ENCODE peak calls at places on chromosomes 7 and 10, in nine cellular contexts. One of them, this sample, is unnamed.
A peak's percentile ranks its signal among the peaks of the same experiment; 100 is the strongest.

GRCh38 chr10:78863601-78864239 is 205.0 kb upstream of the ZMIZ1 start:
- DNase-seq in transverse colon: no peak
- DNase-seq in suprapubic skin: no peak
- DNase-seq in breast epithelium: no peak
- DNase-seq in K562: no peak
- DNase-seq in spleen: no peak
- DNase-seq in H1: no peak
- DNase-seq in endothelial cell of umbilical vein: no peak
- DNase-seq in upper lobe of left lung: no peak
- DNase-seq in this sample: no peak

GRCh38 chr10:91643700-91644099 is 10.8 kb upstream of the PPP1R3C start:
- DNase-seq in transverse colon: no peak
- DNase-seq in suprapubic skin: no peak
- DNase-seq in breast epithelium: no peak
- DNase-seq in K562: no peak
- DNase-seq in spleen: no peak
- DNase-seq in H1: no peak
- DNase-seq in endothelial cell of umbilical vein: no peak
- DNase-seq in upper lobe of left lung: peak; percentile 18
- DNase-seq in this sample: no peak

GRCh38 chr7:130180571-130180971 is 24.6 kb downstream of the TMEM209 start:
- DNase-seq in transverse colon: no peak
- DNase-seq in suprapubic skin: no peak
- DNase-seq in breast epithelium: no peak
- DNase-seq in K562: no peak
- DNase-seq in spleen: no peak
- DNase-seq in H1: no peak
- DNase-seq in endothelial cell of umbilical vein: no peak
- DNase-seq in upper lobe of left lung: no peak
- DNase-seq in this sample: no peak

GRCh38 chr7:21504021-21504420 is 38.8 kb upstream of the DNAH11 start:
- DNase-seq in transverse colon: no peak
- DNase-seq in suprapubic skin: no peak
- DNase-seq in breast epithelium: no peak
- DNase-seq in K562: no peak
- DNase-seq in spleen: no peak
- DNase-seq in H1: no peak
- DNase-seq in endothelial cell of umbilical vein: no peak
- DNase-seq in upper lobe of left lung: no peak
- DNase-seq in this sample: no peak

GRCh38 chr10:86372785-86373239 is 6.2 kb upstream of the GRID1 start:
- DNase-seq in transverse colon: no peak
- DNase-seq in suprapubic skin: peak; percentile 64
- DNase-seq in breast epithelium: no peak
- DNase-seq in K562: no peak
- DNase-seq in spleen: peak; percentile 45
- DNase-seq in H1: no peak
- DNase-seq in endothelial cell of umbilical vein: no peak
- DNase-seq in upper lobe of left lung: no peak
- DNase-seq in this sample: no peak

GRCh38 chr10:126455766-126456425 is 67.6 kb upstream of the ADAM12 start:
- DNase-seq in transverse colon: no peak
- DNase-seq in suprapubic skin: no peak
- DNase-seq in breast epithelium: no peak
- DNase-seq in K562: no peak
- DNase-seq in spleen: no peak
- DNase-seq in H1: no peak
- DNase-seq in endothelial cell of umbilical vein: no peak
- DNase-seq in upper lobe of left lung: no peak
- DNase-seq in this sample: peak; percentile 83

GRCh38 chr7:35758421-35758820 is 42.4 kb upstream of the SEPTIN7 start:
- DNase-seq in transverse colon: no peak
- DNase-seq in suprapubic skin: no peak
- DNase-seq in breast epithelium: no peak
- DNase-seq in K562: peak; percentile 23
- DNase-seq in spleen: no peak
- DNase-seq in H1: no peak
- DNase-seq in endothelial cell of umbilical vein: no peak
- DNase-seq in upper lobe of left lung: no peak
- DNase-seq in this sample: no peak

GRCh38 chr7:43647314-43647691 is 64.4 kb downstream of the STK17A start:
- DNase-seq in transverse colon: no peak
- DNase-seq in suprapubic skin: no peak
- DNase-seq in breast epithelium: no peak
- DNase-seq in K562: no peak
- DNase-seq in spleen: no peak
- DNase-seq in H1: peak; percentile 34
- DNase-seq in endothelial cell of umbilical vein: peak; percentile 98
- DNase-seq in upper lobe of left lung: no peak
- DNase-seq in this sample: no peak

GRCh38 chr10:117212176-117212575 is 14.9 kb downstream of the KCNK18 start:
- DNase-seq in transverse colon: no peak
- DNase-seq in suprapubic skin: no peak
- DNase-seq in breast epithelium: no peak
- DNase-seq in K562: no peak
- DNase-seq in spleen: no peak
- DNase-seq in H1: no peak
- DNase-seq in endothelial cell of umbilical vein: no peak
- DNase-seq in upper lobe of left lung: no peak
- DNase-seq in this sample: no peak

GRCh38 chr10:44898665-44899064 is 12.5 kb upstream of the TMEM72 start:
- DNase-seq in transverse colon: no peak
- DNase-seq in suprapubic skin: no peak
- DNase-seq in breast epithelium: no peak
- DNase-seq in K562: no peak
- DNase-seq in spleen: no peak
- DNase-seq in H1: no peak
- DNase-seq in endothelial cell of umbilical vein: no peak
- DNase-seq in upper lobe of left lung: no peak
- DNase-seq in this sample: no peak

GRCh38 chr7:107938448-107939250 is 47.7 kb downstream of the DLD start:
- DNase-seq in transverse colon: no peak
- DNase-seq in suprapubic skin: no peak
- DNase-seq in breast epithelium: no peak
- DNase-seq in K562: no peak
- DNase-seq in spleen: no peak
- DNase-seq in H1: no peak
- DNase-seq in endothelial cell of umbilical vein: peak; percentile 47
- DNase-seq in upper lobe of left lung: no peak
- DNase-seq in this sample: no peak

GRCh38 chr7:157827045-157827862 is 490.4 kb downstream of the DNAJB6 start:
- DNase-seq in transverse colon: no peak
- DNase-seq in suprapubic skin: no peak
- DNase-seq in breast epithelium: no peak
- DNase-seq in K562: no peak
- DNase-seq in spleen: peak; percentile 54
- DNase-seq in H1: no peak
- DNase-seq in endothelial cell of umbilical vein: no peak
- DNase-seq in upper lobe of left lung: no peak
- DNase-seq in this sample: no peak

GRCh38 chr7:157827863-157828160 is 491.0 kb downstream of the DNAJB6 start:
- DNase-seq in transverse colon: no peak
- DNase-seq in suprapubic skin: no peak
- DNase-seq in breast epithelium: no peak
- DNase-seq in K562: no peak
- DNase-seq in spleen: no peak
- DNase-seq in H1: no peak
- DNase-seq in endothelial cell of umbilical vein: no peak
- DNase-seq in upper lobe of left lung: no peak
- DNase-seq in this sample: no peak

GRCh38 chr7:157828190-157828589 is 491.4 kb downstream of the DNAJB6 start:
- DNase-seq in transverse colon: no peak
- DNase-seq in suprapubic skin: no peak
- DNase-seq in breast epithelium: no peak
- DNase-seq in K562: no peak
- DNase-seq in spleen: peak; percentile 47
- DNase-seq in H1: no peak
- DNase-seq in endothelial cell of umbilical vein: no peak
- DNase-seq in upper lobe of left lung: no peak
- DNase-seq in this sample: no peak

GRCh38 chr7:157825325-157825724 is 488.5 kb downstream of the DNAJB6 start:
- DNase-seq in transverse colon: no peak
- DNase-seq in suprapubic skin: no peak
- DNase-seq in breast epithelium: no peak
- DNase-seq in K562: no peak
- DNase-seq in spleen: peak; percentile 45
- DNase-seq in H1: no peak
- DNase-seq in endothelial cell of umbilical vein: no peak
- DNase-seq in upper lobe of left lung: no peak
- DNase-seq in this sample: no peak

DNA sequence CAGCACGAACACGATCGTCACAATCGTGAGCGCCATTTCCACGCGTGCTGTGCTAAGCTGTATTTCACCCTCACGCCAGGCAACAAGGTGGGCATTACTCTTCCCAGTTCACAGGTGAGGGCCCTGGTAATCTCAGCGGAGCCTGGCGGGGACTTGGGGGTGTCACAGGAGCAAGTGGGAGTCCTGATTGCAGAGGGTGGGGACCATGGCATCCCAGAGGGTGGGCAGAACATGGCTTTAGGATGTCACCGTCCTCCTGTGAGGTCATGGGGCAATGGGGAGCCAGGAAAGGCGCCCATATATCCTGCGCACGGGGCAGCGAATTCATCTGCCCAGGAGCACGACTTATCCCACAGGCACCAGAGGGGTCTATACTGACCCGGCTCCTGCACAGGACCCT is 489.8 kb downstream of the DNAJB6 start:
- DNase-seq in transverse colon: no peak
- DNase-seq in suprapubic skin: no peak
- DNase-seq in breast epithelium: no peak
- DNase-seq in K562: no peak
- DNase-seq in spleen: peak; percentile 56
- DNase-seq in H1: no peak
- DNase-seq in endothelial cell of umbilical vein: no peak
- DNase-seq in upper lobe of left lung: no peak
- DNase-seq in this sample: no peak
- TF ChIP-seq POLR2A in transverse colon: no peak
- TF ChIP-seq POLR2A in suprapubic skin: no peak
- TF ChIP-seq POLR2A in breast epithelium: no peak
- TF ChIP-seq POLR2A in K562: no peak
- TF ChIP-seq POLR2A in spleen: no peak
- TF ChIP-seq POLR2A in H1: no peak
- TF ChIP-seq POLR2A in endothelial cell of umbilical vein: no peak
- TF ChIP-seq POLR2A in upper lobe of left lung: no peak
- TF ChIP-seq POLR2A in this sample: no peak

GRCh38 chr7:70153946-70154345 is 555.7 kb downstream of the AUTS2 start:
- DNase-seq in transverse colon: no peak
- DNase-seq in suprapubic skin: no peak
- DNase-seq in breast epithelium: no peak
- DNase-seq in K562: no peak
- DNase-seq in spleen: no peak
- DNase-seq in H1: no peak
- DNase-seq in endothelial cell of umbilical vein: no peak
- DNase-seq in upper lobe of left lung: no peak
- DNase-seq in this sample: no peak
- TF ChIP-seq POLR2AphosphoS5 in transverse colon: no peak
- TF ChIP-seq POLR2AphosphoS5 in suprapubic skin: no peak
- TF ChIP-seq POLR2AphosphoS5 in breast epithelium: no peak
- TF ChIP-seq POLR2AphosphoS5 in K562: no peak
- TF ChIP-seq POLR2AphosphoS5 in spleen: no peak
- TF ChIP-seq POLR2AphosphoS5 in H1: no peak
- TF ChIP-seq POLR2AphosphoS5 in endothelial cell of umbilical vein: no peak
- TF ChIP-seq POLR2AphosphoS5 in upper lobe of left lung: no peak
- TF ChIP-seq POLR2AphosphoS5 in this sample: no peak

GRCh38 chr10:122468220-122468922 is 7.0 kb downstream of the HTRA1 start:
- DNase-seq in transverse colon: no peak
- DNase-seq in suprapubic skin: no peak
- DNase-seq in breast epithelium: no peak
- DNase-seq in K562: no peak
- DNase-seq in spleen: no peak
- DNase-seq in H1: no peak
- DNase-seq in endothelial cell of umbilical vein: no peak
- DNase-seq in upper lobe of left lung: no peak
- DNase-seq in this sample: no peak

GRCh38 chr10:122466866-122467470 is 5.6 kb downstream of the HTRA1 start:
- DNase-seq in transverse colon: no peak
- DNase-seq in suprapubic skin: no peak
- DNase-seq in breast epithelium: no peak
- DNase-seq in K562: no peak
- DNase-seq in spleen: peak; percentile 31
- DNase-seq in H1: no peak
- DNase-seq in endothelial cell of umbilical vein: no peak
- DNase-seq in upper lobe of left lung: peak; percentile 33
- DNase-seq in this sample: no peak

GRCh38 chr10:122471531-122472177 is 10.3 kb downstream of the HTRA1 start:
- DNase-seq in transverse colon: no peak
- DNase-seq in suprapubic skin: no peak
- DNase-seq in breast epithelium: no peak
- DNase-seq in K562: no peak
- DNase-seq in spleen: no peak
- DNase-seq in H1: no peak
- DNase-seq in endothelial cell of umbilical vein: no peak
- DNase-seq in upper lobe of left lung: no peak
- DNase-seq in this sample: no peak

GRCh38 chr10:122468923-122469781 is 7.8 kb downstream of the HTRA1 start:
- DNase-seq in transverse colon: no peak
- DNase-seq in suprapubic skin: no peak
- DNase-seq in breast epithelium: peak; percentile 70
- DNase-seq in K562: no peak
- DNase-seq in spleen: peak; percentile 28
- DNase-seq in H1: no peak
- DNase-seq in endothelial cell of umbilical vein: peak; percentile 64
- DNase-seq in upper lobe of left lung: no peak
- DNase-seq in this sample: no peak

DNA sequence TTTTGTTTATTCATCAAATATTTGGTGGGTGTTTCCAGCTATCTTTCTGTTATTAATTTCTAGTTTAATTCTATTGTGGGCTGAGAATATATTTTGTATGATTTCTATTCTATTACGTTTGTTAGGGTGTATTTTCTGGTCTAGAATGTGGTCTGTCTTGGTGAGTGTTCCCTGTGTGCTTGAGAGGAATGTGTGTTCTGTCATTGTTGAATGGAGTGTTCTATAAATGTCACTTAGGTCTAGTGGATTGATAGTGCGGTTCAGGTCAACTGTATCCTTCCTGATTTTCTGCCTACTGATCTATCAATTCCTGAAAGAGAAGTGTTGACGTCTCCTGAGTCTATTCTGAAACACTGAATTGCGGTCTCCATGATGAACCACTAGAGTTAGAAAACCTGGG is 8.5 kb downstream of the HTRA1 start:
- DNase-seq in transverse colon: no peak
- DNase-seq in suprapubic skin: no peak
- DNase-seq in breast epithelium: no peak
- DNase-seq in K562: no peak
- DNase-seq in spleen: no peak
- DNase-seq in H1: no peak
- DNase-seq in endothelial cell of umbilical vein: no peak
- DNase-seq in upper lobe of left lung: no peak
- DNase-seq in this sample: no peak
- H3K27ac ChIP-seq in transverse colon: peak overlapping the region; percentile 74
- H3K27ac ChIP-seq in suprapubic skin: peak overlapping the region; percentile 70
- H3K27ac ChIP-seq in breast epithelium: peak overlapping the region; percentile 90
- H3K27ac ChIP-seq in K562: no peak overlapping the region
- H3K27ac ChIP-seq in spleen: no peak overlapping the region
- H3K27ac ChIP-seq in H1: no peak overlapping the region
- H3K27ac ChIP-seq in endothelial cell of umbilical vein: no peak overlapping the region
- H3K27ac ChIP-seq in upper lobe of left lung: no peak overlapping the region
- H3K27ac ChIP-seq in this sample: peak overlapping the region; percentile 86

GRCh38 chr10:71604324-71605018 is 115.1 kb downstream of the C10orf105 start:
- DNase-seq in transverse colon: peak; percentile 76
- DNase-seq in suprapubic skin: no peak
- DNase-seq in breast epithelium: no peak
- DNase-seq in K562: no peak
- DNase-seq in spleen: no peak
- DNase-seq in H1: no peak
- DNase-seq in endothelial cell of umbilical vein: no peak
- DNase-seq in upper lobe of left lung: no peak
- DNase-seq in this sample: no peak
- TF ChIP-seq POLR2A in transverse colon: no peak
- TF ChIP-seq POLR2A in suprapubic skin: no peak
- TF ChIP-seq POLR2A in breast epithelium: no peak
- TF ChIP-seq POLR2A in K562: no peak
- TF ChIP-seq POLR2A in spleen: no peak
- TF ChIP-seq POLR2A in H1: no peak
- TF ChIP-seq POLR2A in endothelial cell of umbilical vein: no peak
- TF ChIP-seq POLR2A in upper lobe of left lung: no peak
- TF ChIP-seq POLR2A in this sample: no peak

This sample was measured in vagina.